ENCODE peak calls at places on chromosomes 1 and 21, in five cellular contexts. One of them, this sample, is unnamed. For H3K4me1, the result is how much of the 10 kb centered on the place peaks cover.

GRCh38 chr1:23394664-23395063 is 25.0 kb upstream of the ZNF436 start:
- DNase-seq in HCT116: no peak
- DNase-seq in K562: no peak
- DNase-seq in IMR-90: peak
- DNase-seq in H1: peak
- DNase-seq in this sample: no peak

GRCh38 chr1:70667771-70668170 is 256.7 kb downstream of the CTH start:
- DNase-seq in HCT116: no peak
- DNase-seq in K562: no peak
- DNase-seq in IMR-90: no peak
- DNase-seq in H1: no peak
- DNase-seq in this sample: no peak

GRCh38 chr1:32627596-32628162 is 22.7 kb downstream of the ZBTB8OS start:
- DNase-seq in HCT116: no peak
- DNase-seq in K562: no peak
- DNase-seq in IMR-90: no peak
- DNase-seq in H1: no peak
- DNase-seq in this sample: no peak

GRCh38 chr1:69858534-69858933 is 290.8 kb downstream of the LRRC7 start:
- DNase-seq in HCT116: no peak
- DNase-seq in K562: no peak
- DNase-seq in IMR-90: no peak
- DNase-seq in H1: no peak
- DNase-seq in this sample: peak

GRCh38 chr1:47795102-47795501 is 202.1 kb downstream of the TRABD2B start:
- DNase-seq in HCT116: no peak
- DNase-seq in K562: no peak
- DNase-seq in IMR-90: no peak
- DNase-seq in H1: no peak
- DNase-seq in this sample: no peak

GRCh38 chr21:23977971-23978370 is 1629.3 kb downstream of the MRPL39 start:
- DNase-seq in HCT116: no peak
- DNase-seq in K562: no peak
- DNase-seq in IMR-90: no peak
- DNase-seq in H1: no peak
- DNase-seq in this sample: no peak

GRCh38 chr1:42993631-42994121 is 35.0 kb upstream of the SLC2A1 start:
- DNase-seq in HCT116: no peak
- DNase-seq in K562: no peak
- DNase-seq in IMR-90: no peak
- DNase-seq in H1: no peak
- DNase-seq in this sample: no peak

GRCh38 chr21:32336711-32337110 is 38.1 kb downstream of the MRAP start:
- DNase-seq in HCT116: no peak
- DNase-seq in K562: no peak
- DNase-seq in IMR-90: peak
- DNase-seq in H1: no peak
- DNase-seq in this sample: no peak

GRCh38 chr1:62022348-62022747 is 172.3 kb upstream of the L1TD1 start:
- DNase-seq in HCT116: no peak
- DNase-seq in K562: no peak
- DNase-seq in IMR-90: no peak
- DNase-seq in H1: no peak
- DNase-seq in this sample: no peak

GRCh38 chr1:114153051-114153620 is 533 bp downstream of the SYT6 start:
- DNase-seq in HCT116: no peak
- DNase-seq in K562: no peak
- DNase-seq in IMR-90: no peak
- DNase-seq in H1: peak
- DNase-seq in this sample: no peak

GRCh38 chr1:159000627-159001026 is 9.1 kb upstream of the IFI16 start:
- DNase-seq in HCT116: peak
- DNase-seq in K562: no peak
- DNase-seq in IMR-90: peak
- DNase-seq in H1: no peak
- DNase-seq in this sample: peak

GRCh38 chr1:193703101-193703500 is 516.7 kb upstream of the B3GALT2 start:
- DNase-seq in HCT116: no peak
- DNase-seq in K562: no peak
- DNase-seq in IMR-90: no peak
- DNase-seq in H1: no peak
- DNase-seq in this sample: no peak

GRCh38 chr1:115069186-115069585 is 20.1 kb downstream of the TSPAN2 start:
- DNase-seq in HCT116: no peak
- DNase-seq in K562: no peak
- DNase-seq in IMR-90: peak
- DNase-seq in H1: no peak
- DNase-seq in this sample: no peak

GRCh38 chr1:174957829-174958228 is 41.9 kb upstream of the CACYBP start:
- DNase-seq in HCT116: no peak
- DNase-seq in K562: no peak
- DNase-seq in IMR-90: no peak
- DNase-seq in H1: no peak
- DNase-seq in this sample: no peak

GRCh38 chr21:32474179-32475059 is 61.9 kb downstream of the EVA1C start:
- DNase-seq in HCT116: no peak
- DNase-seq in K562: no peak
- DNase-seq in IMR-90: no peak
- DNase-seq in H1: no peak
- DNase-seq in this sample: peak

GRCh38 chr21:43702785-43703067 is 16.2 kb upstream of the PDXK start:
- DNase-seq in HCT116: no peak
- DNase-seq in K562: no peak
- DNase-seq in IMR-90: no peak
- DNase-seq in H1: no peak
- DNase-seq in this sample: no peak

GRCh38 chr1:183983371-183984105 is 54.0 kb downstream of the COLGALT2 start:
- DNase-seq in HCT116: no peak
- DNase-seq in K562: no peak
- DNase-seq in IMR-90: peak
- DNase-seq in H1: no peak
- DNase-seq in this sample: no peak

GRCh38 chr1:237004116-237004515 is at the start of gene MT1HL1:
- DNase-seq in HCT116: no peak
- DNase-seq in K562: no peak
- DNase-seq in IMR-90: no peak
- DNase-seq in H1: no peak
- DNase-seq in this sample: no peak

GRCh38 chr1:180083164-180083563 is 71.5 kb upstream of the QSOX1 start:
- DNase-seq in HCT116: no peak
- DNase-seq in K562: no peak
- DNase-seq in IMR-90: peak
- DNase-seq in H1: no peak
- DNase-seq in this sample: no peak

GRCh38 chr21:16264314-16264713 is 534.5 kb downstream of the USP25 start:
- DNase-seq in HCT116: no peak
- DNase-seq in K562: no peak
- DNase-seq in IMR-90: no peak
- DNase-seq in H1: no peak
- DNase-seq in this sample: peak

GRCh38 chr1:177181280-177181630 is 10.5 kb downstream of the BRINP2 start:
- DNase-seq in HCT116: no peak
- DNase-seq in K562: no peak
- DNase-seq in IMR-90: no peak
- DNase-seq in H1: peak
- DNase-seq in this sample: no peak

GRCh38 chr1:52534928-52535764 is 17.7 kb downstream of the TUT4 start:
- DNase-seq in HCT116: no peak
- DNase-seq in K562: no peak
- DNase-seq in IMR-90: peak
- DNase-seq in H1: no peak
- DNase-seq in this sample: no peak

GRCh38 chr1:177898377-177898648 is 71.5 kb downstream of the SEC16B start:
- DNase-seq in HCT116: no peak
- DNase-seq in K562: no peak
- DNase-seq in IMR-90: no peak
- DNase-seq in H1: no peak
- DNase-seq in this sample: no peak

GRCh38 chr1:9542425-9542824 is 3.2 kb downstream of the SLC25A33 start:
- DNase-seq in HCT116: no peak
- DNase-seq in K562: no peak
- DNase-seq in IMR-90: peak
- DNase-seq in H1: no peak
- DNase-seq in this sample: peak

GRCh38 chr1:39184354-39184818 is 20.1 kb upstream of the MACF1 start:
- DNase-seq in HCT116: no peak
- DNase-seq in K562: peak
- DNase-seq in IMR-90: no peak
- DNase-seq in H1: peak
- DNase-seq in this sample: no peak

GRCh38 chr1:205518616-205519540 is 14.4 kb downstream of the CDK18 start:
- DNase-seq in HCT116: no peak
- DNase-seq in K562: no peak
- DNase-seq in IMR-90: no peak
- DNase-seq in H1: no peak
- DNase-seq in this sample: no peak

GRCh38 chr1:11991969-11992676 is 11.9 kb downstream of the MFN2 start:
- DNase-seq in HCT116: no peak
- DNase-seq in K562: no peak
- DNase-seq in IMR-90: no peak
- DNase-seq in H1: no peak
- DNase-seq in this sample: no peak

GRCh38 chr1:5297199-5297877 is 642.9 kb downstream of the AJAP1 start:
- DNase-seq in HCT116: no peak
- DNase-seq in K562: no peak
- DNase-seq in IMR-90: no peak
- DNase-seq in H1: no peak
- DNase-seq in this sample: no peak

GRCh38 chr1:160768295-160768657 is 27.7 kb upstream of the LY9 start:
- DNase-seq in HCT116: no peak
- DNase-seq in K562: no peak
- DNase-seq in IMR-90: no peak
- DNase-seq in H1: peak
- DNase-seq in this sample: no peak

GRCh38 chr1:227306689-227307088 is 11.6 kb downstream of the CDC42BPA start:
- DNase-seq in HCT116: no peak
- DNase-seq in K562: no peak
- DNase-seq in IMR-90: no peak
- DNase-seq in H1: no peak
- DNase-seq in this sample: no peak

GRCh38 chr1:244054247-244054923 is 3.3 kb downstream of the ZBTB18 start:
- DNase-seq in HCT116: no peak
- DNase-seq in K562: no peak
- DNase-seq in IMR-90: no peak
- DNase-seq in H1: no peak
- DNase-seq in this sample: no peak

GRCh38 chr1:154614247-154614646 is 6.3 kb upstream of the ADAR start:
- DNase-seq in HCT116: no peak
- DNase-seq in K562: no peak
- DNase-seq in IMR-90: no peak
- DNase-seq in H1: no peak
- DNase-seq in this sample: no peak

GRCh38 chr1:153685578-153686340 is 7.3 kb downstream of the NPR1 start:
- DNase-seq in HCT116: no peak
- DNase-seq in K562: no peak
- DNase-seq in IMR-90: no peak
- DNase-seq in H1: no peak
- DNase-seq in this sample: no peak

GRCh38 chr1:22739648-22740385 is 29.2 kb downstream of the EPHB2 start:
- DNase-seq in HCT116: no peak
- DNase-seq in K562: peak
- DNase-seq in IMR-90: peak
- DNase-seq in H1: no peak
- DNase-seq in this sample: peak

GRCh38 chr1:172003766-172004530 is 162.7 kb downstream of the DNM3 start:
- DNase-seq in HCT116: no peak
- DNase-seq in K562: no peak
- DNase-seq in IMR-90: peak
- DNase-seq in H1: no peak
- DNase-seq in this sample: no peak

GRCh38 chr1:211742889-211743529 is 67.6 kb upstream of the NEK2 start:
- DNase-seq in HCT116: no peak
- DNase-seq in K562: no peak
- DNase-seq in IMR-90: no peak
- DNase-seq in H1: no peak
- DNase-seq in this sample: no peak

GRCh38 chr1:110877776-110878175 is 4.8 kb downstream of the CD53 start:
- DNase-seq in HCT116: no peak
- DNase-seq in K562: no peak
- DNase-seq in IMR-90: no peak
- DNase-seq in H1: no peak
- DNase-seq in this sample: no peak
- H3K4me1 ChIP-seq in HCT116: under half
- H3K4me1 ChIP-seq in K562: half or more
- H3K4me1 ChIP-seq in IMR-90: under half
- H3K4me1 ChIP-seq in H1: under half
- H3K4me1 ChIP-seq in this sample: under half

DNA sequence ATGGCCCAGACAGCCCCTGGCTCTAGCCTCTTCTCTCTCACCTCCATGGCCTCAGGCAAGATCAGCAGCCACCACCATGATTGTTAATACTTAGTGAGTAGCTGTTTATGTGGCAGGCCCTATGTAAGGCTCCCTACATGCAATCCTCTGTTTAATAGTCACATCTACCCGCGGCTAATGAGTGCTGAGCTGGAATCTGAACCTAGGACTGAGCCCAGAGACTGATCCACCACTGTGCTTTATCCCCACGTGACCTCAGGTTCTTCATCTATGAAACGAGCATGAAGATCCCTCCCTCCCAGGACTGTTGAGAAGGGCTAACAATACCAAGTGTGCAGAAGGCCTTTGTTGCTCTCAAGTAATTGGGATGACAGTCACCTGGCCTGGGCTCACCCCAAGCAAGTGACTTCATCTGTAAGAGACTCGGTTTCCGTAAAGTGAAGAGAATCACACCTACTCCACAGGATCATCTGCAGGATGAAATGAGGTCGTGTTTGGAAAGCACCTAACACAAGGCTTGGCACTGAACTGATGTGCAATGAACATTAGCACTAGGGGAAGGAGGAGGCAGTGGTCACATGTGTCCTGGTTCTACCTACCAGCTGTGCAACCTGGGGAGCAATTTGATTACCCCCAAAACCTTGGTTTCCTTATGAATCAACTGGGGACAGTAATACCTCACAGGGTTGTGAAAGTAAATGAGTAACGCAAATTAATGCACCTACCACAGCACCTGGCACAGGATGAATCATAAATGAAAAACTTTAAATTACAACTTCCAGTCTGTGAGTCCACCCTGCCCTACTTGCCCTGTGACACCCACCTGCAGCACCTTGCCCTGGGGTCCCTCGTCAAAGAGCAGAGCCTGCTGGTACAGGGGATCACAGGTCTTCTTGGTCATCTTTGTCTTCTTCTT is 37.2 kb downstream of the RIMS3 start:
- DNase-seq in HCT116: no peak
- DNase-seq in K562: no peak
- DNase-seq in IMR-90: no peak
- DNase-seq in H1: no peak
- DNase-seq in this sample: no peak
- H3K9ac ChIP-seq in HCT116: no peak
- H3K9ac ChIP-seq in K562: no peak
- H3K9ac ChIP-seq in IMR-90: no peak
- H3K9ac ChIP-seq in H1: no peak
- H3K9ac ChIP-seq in this sample: no peak

GRCh38 chr1:204151562-204152309 is at the start of gene ETNK2:
- DNase-seq in HCT116: no peak
- DNase-seq in K562: peak
- DNase-seq in IMR-90: peak
- DNase-seq in H1: peak
- DNase-seq in this sample: peak
- TF ChIP-seq POLR2A in HCT116: no peak
- TF ChIP-seq POLR2A in K562: no peak
- TF ChIP-seq POLR2A in IMR-90: no peak
- TF ChIP-seq POLR2A in H1: no peak
- TF ChIP-seq POLR2A in this sample: no peak

GRCh38 chr1:21292991-21293536 is 2.8 kb upstream of the ECE1 start:
- DNase-seq in HCT116: no peak
- DNase-seq in K562: no peak
- DNase-seq in IMR-90: no peak
- DNase-seq in H1: no peak
- DNase-seq in this sample: no peak
- H3K4me1 ChIP-seq in HCT116: half or more
- H3K4me1 ChIP-seq in K562: under half
- H3K4me1 ChIP-seq in IMR-90: under half
- H3K4me1 ChIP-seq in H1: under half
- H3K4me1 ChIP-seq in this sample: under half

This sample was measured in endothelial cell of umbilical vein.